ENCODE peak calls at places on chromosomes 6 and 20, in five cellular contexts. H is stimulated activated CD4-positive, alpha-beta T cell treated with anti-CD3 and anti-CD28 coated beads, Interleukin-15, amount 100 ng/mL, for 1 hour; L is occipital lobe; A is type B pancreatic cell; O is SHP77. Y is an unnamed sample.

GRCh38 chr6:11500008-11500407 is 37.5 kb upstream of the TMEM170B start:
- DNase-seq in H (no peak), L (no peak), A (no peak), O (no peak), Y (no peak)

GRCh38 chr6:79246891-79247290 is 12.4 kb upstream of the HMGN3 start:
- DNase-seq in H (no peak), L (no peak), A (no peak), O (no peak), Y (no peak)

GRCh38 chr6:132749111-132749510 is 8.6 kb downstream of the VNN2 start:
- DNase-seq in H (no peak), L (no peak), A (no peak), O (no peak), Y (no peak)

GRCh38 chr6:169981969-169982368 is 230.5 kb downstream of the ERMARD start:
- DNase-seq in H (no peak), L (no peak), A (no peak), O (no peak), Y (no peak)

GRCh38 chr6:90151827-90152449 is 144.7 kb downstream of the BACH2 start:
- DNase-seq in H (no peak), L (no peak), A (no peak), O (no peak), Y (no peak)

GRCh38 chr6:33450434-33450833 is 3.9 kb upstream of the ZBTB9 start:
- DNase-seq in H (no peak), L (no peak), A (no peak), O (no peak), Y (no peak)

GRCh38 chr6:152952045-152952444 is 30.8 kb downstream of the FBXO5 start:
- DNase-seq in H (no peak), L (no peak), A (no peak), O (no peak), Y (no peak)

GRCh38 chr20:10453241-10453640 is 18.1 kb downstream of the SLX4IP start:
- DNase-seq in H (no peak), L (no peak), A (no peak), O (peak), Y (no peak)

GRCh38 chr20:51665543-51666118 is 102.6 kb downstream of the ATP9A start:
- DNase-seq in H (no peak), L (no peak), A (no peak), O (no peak), Y (no peak)

GRCh38 chr20:35030136-35030535 is 62.5 kb downstream of the TRPC4AP start:
- DNase-seq in H (no peak), L (no peak), A (no peak), O (no peak), Y (no peak)

GRCh38 chr6:40439401-40439800 is 147.8 kb downstream of the LRFN2 start:
- DNase-seq in H (no peak), L (no peak), A (no peak), O (no peak), Y (no peak)

GRCh38 chr6:36019167-36019566 is 5.3 kb downstream of the SLC26A8 start:
- DNase-seq in H (no peak), L (no peak), A (no peak), O (no peak), Y (no peak)

GRCh38 chr20:54065601-54066038 is 4.8 kb downstream of the BCAS1 start:
- DNase-seq in H (no peak), L (no peak), A (no peak), O (no peak), Y (no peak)

GRCh38 chr6:28985396-28986164 is 19.5 kb downstream of the ZNF311 start:
- DNase-seq in H (no peak), L (peak), A (peak), O (peak), Y (peak)

Y was measured in coronary artery.